ENCODE peak calls at places on chromosomes 5 and 9, in ten cellular contexts. J is WTC11, N is mammary epithelial cell, C is foreskin fibroblast, U is PC-3, Y is AG10803, O is nephron progenitor cell, S is coronary artery, P is H9, L is GM10248. T is an unnamed sample.

GRCh38 chr5:131413605-131414559 is 150.0 kb downstream of the CDC42SE2 start:
- DNase-seq in J (no peak), N (no peak), C (peak), U (no peak), Y (peak), O (no peak), S (no peak), P (no peak), L (peak), T (peak)

GRCh38 chr5:35016179-35017056 is 31.3 kb downstream of the AGXT2 start:
- DNase-seq in J (no peak), N (no peak), C (no peak), U (no peak), Y (no peak), O (no peak), S (no peak), P (no peak), L (no peak), T (no peak)

GRCh38 chr5:54985301-54986268 is at the start of gene ESM1:
- DNase-seq in J (peak), N (peak), C (peak), U (peak), Y (peak), O (peak), S (no peak), P (no peak), L (no peak), T (no peak)

GRCh38 chr9:97705354-97705950 is 8.3 kb upstream of the XPA start:
- DNase-seq in J (no peak), N (peak), C (no peak), U (peak), Y (no peak), O (no peak), S (no peak), P (no peak), L (no peak), T (no peak)

GRCh38 chr5:134053840-134054338 is 49.1 kb upstream of the VDAC1 start:
- DNase-seq in J (no peak), N (peak), C (peak), U (peak), Y (peak), O (no peak), S (no peak), P (no peak), L (no peak), T (no peak)

GRCh38 chr9:15132107-15132506 is 174.9 kb downstream of the TTC39B start:
- DNase-seq in J (no peak), N (no peak), C (no peak), U (no peak), Y (no peak), O (no peak), S (no peak), P (no peak), L (no peak), T (no peak)

GRCh38 chr5:72363146-72363802 is 43.1 kb downstream of the PTCD2 start:
- DNase-seq in J (no peak), N (peak), C (peak), U (peak), Y (peak), O (no peak), S (no peak), P (peak), L (no peak), T (no peak)

GRCh38 chr9:101026824-101027223 is 1.7 kb upstream of the PLPPR1 start:
- DNase-seq in J (no peak), N (no peak), C (no peak), U (no peak), Y (no peak), O (no peak), S (no peak), P (no peak), L (no peak), T (no peak)

GRCh38 chr5:132500931-132501628 is 10.5 kb upstream of the IRF1 start:
- DNase-seq in J (peak), N (no peak), C (peak), U (peak), Y (peak), O (peak), S (peak), P (peak), L (peak), T (peak)

GRCh38 chr5:93022770-93023169 is 558.2 kb downstream of the NR2F1-AS1 start:
- DNase-seq in J (no peak), N (no peak), C (no peak), U (peak), Y (no peak), O (no peak), S (no peak), P (no peak), L (no peak), T (no peak)

GRCh38 chr5:151068571-151069197 is 12.2 kb downstream of the TNIP1 start:
- DNase-seq in J (no peak), N (no peak), C (no peak), U (no peak), Y (peak), O (no peak), S (no peak), P (no peak), L (peak), T (peak)

GRCh38 chr9:129613520-129614175 is 7.3 kb downstream of the C9orf50 start:
- DNase-seq in J (no peak), N (no peak), C (no peak), U (no peak), Y (no peak), O (peak), S (no peak), P (no peak), L (no peak), T (no peak)

GRCh38 chr9:79471577-79472543 is 99.9 kb upstream of the TLE4 start:
- DNase-seq in J (peak), N (peak), C (peak), U (peak), Y (peak), O (no peak), S (peak), P (no peak), L (no peak), T (no peak)

GRCh38 chr9:75133396-75133795 is 45.1 kb downstream of the OSTF1 start:
- DNase-seq in J (no peak), N (no peak), C (no peak), U (no peak), Y (no peak), O (no peak), S (no peak), P (no peak), L (no peak), T (no peak)

GRCh38 chr9:15999422-16000339 is 446.8 kb downstream of the CCDC171 start:
- DNase-seq in J (no peak), N (peak), C (peak), U (peak), Y (peak), O (no peak), S (no peak), P (no peak), L (no peak), T (no peak)

GRCh38 chr5:68177676-68178075 is 37.9 kb upstream of the PIK3R1 start:
- DNase-seq in J (no peak), N (no peak), C (no peak), U (no peak), Y (no peak), O (no peak), S (no peak), P (no peak), L (no peak), T (no peak)

GRCh38 chr5:68178579-68178978 is 37.0 kb upstream of the PIK3R1 start:
- DNase-seq in J (no peak), N (peak), C (peak), U (peak), Y (no peak), O (no peak), S (no peak), P (no peak), L (no peak), T (no peak)

GRCh38 chr5:68176253-68176652 is 39.3 kb upstream of the PIK3R1 start:
- DNase-seq in J (no peak), N (no peak), C (no peak), U (no peak), Y (no peak), O (no peak), S (no peak), P (no peak), L (no peak), T (no peak)

GRCh38 chr5:68180286-68181038 is 35.1 kb upstream of the PIK3R1 start:
- DNase-seq in J (no peak), N (no peak), C (no peak), U (no peak), Y (no peak), O (no peak), S (no peak), P (no peak), L (no peak), T (no peak)

DNA sequence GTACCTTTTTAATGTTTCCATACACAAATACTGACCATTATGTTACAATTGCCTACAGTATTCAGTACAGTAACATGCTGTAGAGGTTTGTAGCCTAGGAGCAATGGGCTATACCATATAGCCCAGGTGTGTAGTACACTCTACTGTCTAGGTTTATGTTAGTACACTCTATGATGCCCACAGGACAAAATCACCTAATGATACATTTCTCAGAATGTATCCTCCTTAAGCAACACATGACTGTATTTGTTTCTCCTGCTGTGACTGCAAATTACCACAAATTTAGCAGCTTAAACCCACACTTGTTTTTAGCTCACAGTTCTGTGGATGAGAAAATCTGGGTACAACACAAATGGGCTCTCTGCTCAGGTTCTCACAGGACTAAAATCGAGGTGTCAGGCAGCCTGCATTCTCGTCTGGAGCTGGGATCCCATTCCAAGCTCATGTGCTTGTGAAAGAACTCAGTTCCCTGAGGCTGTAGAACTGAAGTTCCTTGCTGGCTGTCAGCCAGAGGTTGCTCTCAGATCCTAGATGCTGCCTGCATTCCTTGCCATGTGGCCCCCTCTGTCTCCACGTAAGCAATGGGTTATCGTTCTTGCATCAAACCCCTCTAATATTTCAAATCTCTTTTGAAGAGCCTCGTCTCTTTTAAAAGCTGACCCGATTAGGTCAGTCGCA is 38.6 kb upstream of the PIK3R1 start:
- DNase-seq in J (no peak), N (no peak), C (no peak), U (no peak), Y (no peak), O (no peak), S (no peak), P (no peak), L (no peak), T (no peak)
- TF ChIP-seq CTCF in J (no peak), N (no peak), C (no peak), U (no peak), Y (no peak), O (no peak), S (no peak), P (no peak), L (no peak), T (no peak)

GRCh38 chr9:120366646-120367019 is 213.3 kb downstream of the CDK5RAP2 start:
- DNase-seq in J (no peak), N (peak), C (peak), U (peak), Y (peak), O (no peak), S (no peak), P (peak), L (no peak), T (no peak)
- TF ChIP-seq CTCF in J (no peak), N (peak), C (peak), U (peak), Y (peak), O (no peak), S (no peak), P (peak), L (no peak), T (no peak)

DNA sequence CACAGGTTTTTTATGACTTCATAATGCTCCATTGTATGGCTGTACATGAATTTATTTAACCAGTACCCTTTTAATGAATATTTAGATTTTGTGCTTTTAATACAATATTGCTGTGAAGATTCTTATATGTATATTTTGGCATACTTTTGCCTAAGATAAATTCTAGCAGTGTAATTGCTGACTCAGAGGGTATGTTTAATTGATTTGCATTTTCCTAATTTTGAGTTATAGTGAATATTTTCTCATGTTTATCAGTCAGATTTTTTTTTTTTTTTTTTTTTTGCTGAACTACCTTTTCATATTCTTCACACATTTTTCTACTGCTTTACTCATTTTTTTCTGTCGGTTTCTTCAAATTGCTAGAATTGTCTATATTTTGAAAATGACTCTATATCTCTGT is 222.6 kb downstream of the VPS13A start:
- DNase-seq in J (no peak), N (no peak), C (no peak), U (no peak), Y (no peak), O (no peak), S (no peak), P (no peak), L (no peak), T (no peak)
- TF ChIP-seq CTCF in J (no peak), N (no peak), C (no peak), U (no peak), Y (no peak), O (no peak), S (no peak), P (no peak), L (no peak), T (no peak)

GRCh38 chr9:73073337-73074175 is 78.1 kb upstream of the ANXA1 start:
- DNase-seq in J (no peak), N (no peak), C (peak), U (peak), Y (peak), O (no peak), S (no peak), P (no peak), L (no peak), T (no peak)
- TF ChIP-seq CTCF in J (no peak), N (no peak), C (no peak), U (no peak), Y (no peak), O (no peak), S (no peak), P (no peak), L (no peak), T (no peak)

GRCh38 chr9:89277454-89277853 is 33.5 kb upstream of the CKS2 start:
- DNase-seq in J (no peak), N (peak), C (no peak), U (no peak), Y (no peak), O (no peak), S (no peak), P (no peak), L (no peak), T (no peak)

GRCh38 chr9:89278551-89278950 is 32.4 kb upstream of the CKS2 start:
- DNase-seq in J (no peak), N (peak), C (no peak), U (no peak), Y (no peak), O (no peak), S (no peak), P (no peak), L (no peak), T (no peak)

GRCh38 chr9:89281106-89281505 is 29.9 kb upstream of the CKS2 start:
- DNase-seq in J (no peak), N (no peak), C (no peak), U (no peak), Y (peak), O (no peak), S (no peak), P (no peak), L (no peak), T (no peak)

GRCh38 chr9:89277043-89277442 is 34.0 kb upstream of the CKS2 start:
- DNase-seq in J (no peak), N (no peak), C (no peak), U (no peak), Y (no peak), O (no peak), S (no peak), P (no peak), L (no peak), T (no peak)

DNA sequence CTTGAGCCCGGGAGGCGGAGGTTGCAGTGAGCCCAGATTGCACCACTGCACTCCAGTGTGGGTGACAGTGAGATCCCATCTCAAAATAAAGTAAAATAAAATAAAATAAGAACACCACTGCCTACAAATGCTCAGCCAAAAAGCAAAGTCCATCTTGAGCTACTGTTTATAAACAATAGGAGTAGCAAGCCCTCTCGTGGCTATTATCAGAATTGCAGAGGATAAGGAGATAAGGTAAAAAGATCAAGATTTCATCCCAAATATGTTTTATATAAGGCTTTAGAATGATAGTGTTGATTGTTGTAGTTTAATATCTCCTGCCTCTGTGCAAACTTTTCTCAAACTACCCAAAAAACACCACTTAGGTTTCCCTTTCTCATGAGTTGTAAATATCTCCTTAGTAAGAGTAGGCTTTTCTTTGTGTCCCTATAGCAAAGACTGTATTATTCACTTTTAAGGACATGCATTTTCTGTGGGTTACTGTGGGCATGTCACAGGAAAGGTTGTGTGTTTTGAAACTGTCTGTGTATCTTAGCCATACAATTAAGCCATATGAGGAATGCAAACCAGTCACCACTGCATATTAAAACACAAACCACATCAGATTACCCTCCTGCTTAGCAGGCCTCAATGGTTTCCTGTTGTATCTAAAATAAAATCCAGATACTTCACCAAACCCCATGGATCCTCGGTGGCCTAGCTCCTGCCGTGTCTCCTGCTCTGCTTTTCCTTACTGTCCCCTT is 31.8 kb upstream of the CKS2 start:
- DNase-seq in J (no peak), N (peak), C (peak), U (peak), Y (peak), O (peak), S (no peak), P (no peak), L (peak), T (no peak)
- TF ChIP-seq CTCF in J (peak), N (peak), C (peak), U (peak), Y (peak), O (peak), S (peak), P (peak), L (peak), T (peak)

GRCh38 chr5:173498871-173499470 is 117.5 kb downstream of the BOD1 start:
- DNase-seq in J (no peak), N (no peak), C (no peak), U (no peak), Y (no peak), O (peak), S (no peak), P (peak), L (no peak), T (no peak)

GRCh38 chr5:173501922-173502321 is 114.5 kb downstream of the BOD1 start:
- DNase-seq in J (no peak), N (no peak), C (no peak), U (no peak), Y (no peak), O (no peak), S (no peak), P (no peak), L (no peak), T (no peak)

GRCh38 chr5:173499471-173500212 is 116.8 kb downstream of the BOD1 start:
- DNase-seq in J (no peak), N (no peak), C (no peak), U (no peak), Y (no peak), O (no peak), S (peak), P (no peak), L (no peak), T (no peak)

GRCh38 chr5:173501271-173501670 is 115.2 kb downstream of the BOD1 start:
- DNase-seq in J (no peak), N (no peak), C (no peak), U (no peak), Y (no peak), O (no peak), S (no peak), P (no peak), L (no peak), T (no peak)

DNA sequence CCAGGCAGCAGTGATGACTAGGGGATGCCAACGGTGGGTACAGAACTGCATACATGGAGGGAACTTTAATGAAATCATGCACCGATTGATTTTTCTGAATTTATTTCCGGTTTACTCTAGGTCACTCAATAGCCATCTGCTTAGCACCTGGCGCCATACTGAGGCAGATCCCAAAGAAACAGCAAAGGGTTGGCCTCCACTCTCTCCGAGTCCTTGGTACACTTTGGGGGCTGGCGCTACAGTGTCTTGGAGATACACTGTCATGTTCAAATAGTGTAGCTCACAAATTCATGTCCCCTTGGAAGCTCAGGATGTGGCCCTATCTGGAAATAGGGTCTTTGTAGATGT is 116.3 kb downstream of the BOD1 start:
- DNase-seq in J (no peak), N (no peak), C (no peak), U (no peak), Y (no peak), O (no peak), S (no peak), P (no peak), L (no peak), T (no peak)
- TF ChIP-seq CTCF in J (no peak), N (no peak), C (no peak), U (no peak), Y (no peak), O (no peak), S (no peak), P (no peak), L (no peak), T (no peak)

DNA sequence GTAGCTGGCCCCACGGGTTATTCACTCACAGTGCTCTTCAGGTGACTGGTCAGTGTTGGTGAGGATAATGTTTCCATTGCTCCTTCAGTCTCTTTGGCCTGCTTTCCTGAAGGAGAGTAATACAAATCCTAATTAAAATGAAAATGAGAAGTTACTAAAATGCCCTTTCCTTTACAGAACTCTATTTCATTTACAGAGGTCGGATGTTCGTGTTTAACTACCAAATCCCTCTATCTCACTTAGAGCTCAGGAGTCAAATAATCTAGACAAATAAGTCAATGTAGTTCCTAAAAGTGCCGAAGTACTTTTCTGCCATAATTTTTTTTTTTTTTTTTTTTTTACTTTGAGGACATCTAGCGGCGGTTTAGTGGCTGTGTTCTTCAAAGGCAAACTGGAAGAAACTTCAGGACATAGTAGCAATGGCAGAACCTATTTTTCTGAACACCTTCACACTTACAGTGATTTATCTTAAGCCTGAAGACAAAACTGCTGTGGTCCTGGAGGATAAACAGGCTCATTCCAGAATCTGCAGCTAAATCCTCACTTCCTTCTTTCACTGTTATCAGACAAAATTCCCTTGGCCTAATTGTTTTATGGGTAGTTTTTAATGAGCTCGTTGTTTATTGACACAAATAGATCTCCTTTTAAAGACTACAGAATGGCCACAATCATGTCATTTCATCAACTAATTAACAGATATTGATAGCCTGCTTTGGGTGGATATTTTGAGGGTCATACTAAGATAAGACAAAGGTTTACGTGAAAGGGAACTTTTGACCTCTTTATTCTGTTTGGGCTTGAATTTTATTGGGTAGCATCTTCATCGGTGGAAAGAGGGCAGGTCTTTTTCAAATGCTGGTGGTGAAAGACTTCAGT is 207.6 kb upstream of the DMRTA1 start:
- DNase-seq in J (no peak), N (peak), C (peak), U (peak), Y (peak), O (no peak), S (no peak), P (no peak), L (peak), T (no peak)
- TF ChIP-seq CTCF in J (no peak), N (peak), C (peak), U (peak), Y (peak), O (peak), S (no peak), P (peak), L (peak), T (peak)

GRCh38 chr5:136028782-136029742 is at the start of gene TGFBI:
- DNase-seq in J (peak), N (peak), C (peak), U (peak), Y (peak), O (peak), S (peak), P (peak), L (peak), T (no peak)
- TF ChIP-seq CTCF in J (no peak), N (no peak), C (no peak), U (no peak), Y (no peak), O (no peak), S (no peak), P (peak), L (no peak), T (no peak)

T was measured in GM06990.